ENCODE peak calls at places on chromosomes 6 and 20, in seven cellular contexts. Y is H9, J is IMR-90, M is H1, R is neuronal stem cell, O is mesendoderm, U is mesenchymal stem cell. S is an unnamed sample.

GRCh38 chr6:139080255-139080920 is 51.8 kb downstream of the ABRACL start:
- DNase-seq in J (no peak), M (no peak), Y (no peak), O (no peak), U (no peak), R (no peak), S (no peak)

GRCh38 chr6:35038076-35038475 is 103.1 kb downstream of the TCP11 start:
- DNase-seq in R (no peak), Y (no peak), M (no peak), U (no peak), O (peak; percentile 72), J (no peak), S (peak; percentile 71)

GRCh38 chr6:137652961-137653697 is 158.9 kb upstream of the OLIG3 start:
- DNase-seq in M (no peak), J (no peak), U (no peak), R (no peak), Y (no peak), O (no peak), S (peak; percentile 98)

GRCh38 chr6:127630800-127631199 is 53.8 kb downstream of the C6orf58 start:
- DNase-seq in M (no peak), Y (no peak), R (no peak), U (no peak), O (no peak), J (no peak), S (no peak)

GRCh38 chr20:14142171-14142570 is 146.9 kb downstream of the MACROD2 start:
- DNase-seq in U (peak; percentile 42), Y (peak; percentile 84), O (peak; percentile 97), R (peak; percentile 72), M (peak; percentile 46), J (peak; percentile 19), S (peak; percentile 82)

GRCh38 chr6:129732034-129732433 is 22.1 kb upstream of the ARHGAP18 start:
- DNase-seq in O (peak; percentile 72), U (no peak), J (no peak), Y (no peak), R (no peak), M (no peak), S (no peak)

GRCh38 chr20:51937780-51938179 is 135.5 kb upstream of the SALL4 start:
- DNase-seq in O (no peak), U (no peak), R (no peak), M (no peak), Y (no peak), J (no peak), S (no peak)

GRCh38 chr6:4460595-4461475 is 315.4 kb upstream of the CDYL start:
- DNase-seq in U (peak; percentile 43), M (no peak), O (no peak), Y (no peak), R (peak; percentile 6), J (peak; percentile 44), S (no peak)

GRCh38 chr6:489001-489400 is 97.4 kb downstream of the IRF4 start:
- DNase-seq in U (no peak), J (no peak), M (no peak), O (no peak), Y (no peak), R (no peak), S (no peak)

GRCh38 chr6:161438430-161439030 is 164.7 kb upstream of the AGPAT4 start:
- DNase-seq in J (no peak), U (no peak), O (no peak), Y (no peak), M (no peak), R (no peak), S (no peak)

GRCh38 chr20:11170565-11170964 is 496.8 kb upstream of the JAG1 start:
- DNase-seq in O (peak; percentile 51), J (peak; percentile 37), U (no peak), R (no peak), M (no peak), Y (no peak), S (no peak)

GRCh38 chr20:11170025-11170424 is 496.2 kb upstream of the JAG1 start:
- DNase-seq in J (no peak), M (no peak), O (no peak), U (no peak), R (no peak), Y (no peak), S (no peak)

GRCh38 chr20:11166716-11167115 is 492.9 kb upstream of the JAG1 start:
- DNase-seq in Y (no peak), O (no peak), R (no peak), J (peak; percentile 30), U (no peak), M (no peak), S (no peak)

GRCh38 chr20:11168026-11168425 is 494.2 kb upstream of the JAG1 start:
- DNase-seq in Y (no peak), J (peak; percentile 61), R (no peak), U (no peak), O (no peak), M (no peak), S (no peak)

DNA sequence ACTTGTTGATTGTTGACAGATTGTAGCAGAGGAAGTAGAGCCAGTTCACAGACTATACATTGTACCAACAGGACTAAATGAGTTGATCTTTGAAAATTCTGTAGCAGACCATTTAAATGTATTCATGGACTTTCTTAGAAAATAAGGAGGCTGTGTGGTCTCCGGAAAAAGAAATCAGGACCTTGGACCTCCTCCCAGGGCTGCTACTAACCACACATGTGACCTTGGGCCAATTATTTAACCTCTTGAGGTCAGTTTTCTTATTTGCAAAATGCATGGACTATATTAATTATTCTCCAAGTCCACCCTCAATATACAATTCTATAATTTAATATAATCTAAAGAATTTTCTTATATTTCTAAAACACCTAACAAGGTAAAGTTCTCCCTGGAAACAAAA is 492.0 kb upstream of the JAG1 start:
- DNase-seq in O (no peak), M (no peak), Y (no peak), R (no peak), U (no peak), J (no peak), S (no peak)
- H3K9ac ChIP-seq in O (no peak overlapping the region), M (no peak overlapping the region), Y (no peak overlapping the region), R (no peak overlapping the region), U (no peak overlapping the region), J (no peak overlapping the region), S (no peak overlapping the region)

DNA sequence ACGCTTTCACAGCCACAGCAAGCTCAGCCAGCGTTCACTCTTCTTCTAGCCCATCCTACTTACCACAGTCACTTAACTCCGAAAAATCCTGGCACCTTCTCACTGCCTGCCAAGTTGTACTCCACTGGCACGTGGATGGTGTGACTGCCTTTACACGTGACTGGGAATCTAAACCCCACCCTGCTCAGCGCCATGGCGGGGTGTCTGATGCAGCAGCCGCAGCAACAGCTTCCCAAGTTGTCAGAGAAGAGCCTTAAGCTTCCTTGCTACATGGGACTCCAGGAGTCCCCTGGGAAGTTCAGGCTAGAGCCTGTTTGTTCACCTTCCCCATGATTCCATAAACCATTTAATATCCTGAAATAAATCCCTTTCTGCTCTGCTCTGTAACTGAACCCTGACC is 61.9 kb upstream of the FOXC1 start:
- DNase-seq in M (no peak), R (no peak), U (no peak), O (no peak), J (no peak), Y (no peak), S (no peak)
- H3K23ac ChIP-seq in M (no peak overlapping the region), R (no peak overlapping the region), U (no peak overlapping the region), O (no peak overlapping the region), J (no peak overlapping the region), Y (no peak overlapping the region), S (no peak overlapping the region)

GRCh38 chr6:47479874-47480273 is 2.3 kb downstream of the CD2AP start:
- DNase-seq in M (no peak), R (no peak), J (no peak), U (peak; percentile 7), O (no peak), Y (no peak), S (no peak)

GRCh38 chr6:47477497-47478232 is at the start of gene CD2AP:
- DNase-seq in Y (peak; percentile 97), O (peak; percentile 97), M (peak; percentile 83), R (peak; percentile 88), J (peak; percentile 74), U (peak; percentile 88), S (peak; percentile 84)

GRCh38 chr6:47478233-47479155 is 905 bp downstream of the CD2AP start:
- DNase-seq in U (peak; percentile 50), O (peak; percentile 73), M (no peak), J (peak; percentile 30), Y (no peak), R (no peak), S (peak; percentile 28)

GRCh38 chr6:47476794-47477496 is 644 bp upstream of the CD2AP start:
- DNase-seq in M (no peak), Y (no peak), J (no peak), O (no peak), U (no peak), R (no peak), S (no peak)

DNA sequence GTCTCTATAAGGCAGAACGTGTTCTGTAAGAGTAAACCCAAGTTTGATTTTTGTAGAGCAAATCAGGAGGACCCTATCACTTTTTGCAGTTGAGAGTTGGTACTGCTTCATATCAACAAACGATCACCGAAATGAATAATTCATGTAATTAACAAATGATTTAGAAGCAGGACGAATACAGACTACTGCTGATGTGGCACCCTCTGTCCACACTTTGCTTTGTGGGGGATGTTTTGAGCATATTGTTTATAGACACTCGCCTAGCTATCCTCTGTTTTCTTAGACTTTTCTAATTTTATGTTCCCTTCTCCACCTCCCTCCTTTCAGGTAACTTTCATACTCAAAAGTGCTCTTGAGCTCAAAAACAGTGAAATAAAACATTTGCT is 1.6 kb downstream of the CD2AP start:
- DNase-seq in R (no peak), U (peak; percentile 24), M (no peak), J (peak; percentile 17), Y (no peak), O (no peak), S (no peak)
- H3K9ac ChIP-seq in R (no peak overlapping the region), U (peak overlapping the region; percentile 96), M (peak overlapping the region; percentile 64), J (peak overlapping the region; percentile 96), Y (peak overlapping the region; percentile 93), O (peak overlapping the region; percentile 93), S (no peak overlapping the region)

GRCh38 chr20:24658920-24659660 is 189.7 kb downstream of the SYNDIG1 start:
- DNase-seq in O (no peak), U (no peak), J (no peak), M (no peak), R (no peak), Y (no peak), S (no peak)
- H3K23ac ChIP-seq in O (no peak overlapping the region), U (no peak overlapping the region), J (no peak overlapping the region), M (no peak overlapping the region), R (no peak overlapping the region), Y (no peak overlapping the region), S (no peak overlapping the region)

GRCh38 chr6:123091091-123091895 is 95.3 kb downstream of the CLVS2 start:
- DNase-seq in Y (no peak), R (no peak), U (peak; percentile 64), J (no peak), O (no peak), M (no peak), S (peak; percentile 36)
- H3K9ac ChIP-seq in Y (no peak overlapping the region), R (no peak overlapping the region), U (no peak overlapping the region), J (no peak overlapping the region), O (no peak overlapping the region), M (no peak overlapping the region), S (no peak overlapping the region)

S was measured in trophoblast cell.